ENCODE peak calls at places on chromosome 17, in ten cellular contexts. H is right lobe of liver; L is PC-3; A is lung; B is left lung; I is activated CD8-positive, alpha-beta T cell treated with anti-CD3 and anti-CD28 coated beads, Interleukin-2, amount 10 ng/mL, durations not matched to agents 7 days and 5 days; Z is transverse colon; C is GM23248; K is substantia nigra; P is nephron progenitor cell. D is an unnamed sample.

GRCh38 chr17:40122944-40123810 is 1.4 kb downstream of the MSL1 start:
- DNase-seq in H (no peak), A (peak; percentile 55), I (peak; percentile 68), K (no peak), Z (peak; percentile 57), C (peak; percentile 65), B (peak; percentile 61), P (peak; percentile 75), L (peak; percentile 33), D (peak; percentile 65)

GRCh38 chr17:83194761-83195329 is 115.4 kb downstream of the METRNL start:
- DNase-seq in Z (no peak), A (no peak), C (peak; percentile 91), P (no peak), I (no peak), K (no peak), B (peak; percentile 34), L (no peak), H (peak; percentile 48), D (no peak)

GRCh38 chr17:11871773-11872172 is 125.5 kb downstream of the ZNF18 start:
- DNase-seq in P (no peak), B (no peak), I (no peak), Z (no peak), C (no peak), H (no peak), K (no peak), A (no peak), L (no peak), D (no peak)

GRCh38 chr17:21287703-21288449 is 3.4 kb downstream of the MAP2K3 start:
- DNase-seq in K (no peak), L (peak; percentile 100), C (peak; percentile 98), B (peak; percentile 97), A (peak; percentile 98), H (peak; percentile 98), P (no peak), I (peak; percentile 95), Z (peak; percentile 99), D (peak; percentile 90)

GRCh38 chr17:82887255-82888164 is 47.7 kb upstream of the ZNF750 start:
- DNase-seq in A (no peak), H (no peak), Z (no peak), I (no peak), B (no peak), K (no peak), L (no peak), P (no peak), C (no peak), D (peak; percentile 58)

GRCh38 chr17:47733414-47734288 is 615 bp downstream of the TBX21 start:
- DNase-seq in H (no peak), I (peak; percentile 46), C (peak; percentile 21), A (no peak), B (peak; percentile 24), Z (no peak), P (no peak), K (no peak), L (no peak), D (no peak)

GRCh38 chr17:74424658-74425057 is 7.2 kb upstream of the GPRC5C start:
- DNase-seq in Z (no peak), C (no peak), K (no peak), P (no peak), A (no peak), H (no peak), L (no peak), B (no peak), I (no peak), D (no peak)

GRCh38 chr17:48376926-48377325 is 53.1 kb downstream of the SKAP1 start:
- DNase-seq in C (no peak), A (no peak), H (no peak), I (no peak), K (no peak), P (no peak), L (no peak), Z (no peak), B (no peak), D (no peak)

GRCh38 chr17:76241776-76242175 is 1.5 kb upstream of the RNF157 start:
- DNase-seq in B (no peak), H (no peak), K (no peak), Z (no peak), A (no peak), I (no peak), P (no peak), C (no peak), L (no peak), D (no peak)

GRCh38 chr17:64024215-64024654 is 3.8 kb upstream of the ICAM2 start:
- DNase-seq in L (no peak), Z (no peak), P (no peak), A (no peak), B (no peak), C (no peak), H (no peak), I (no peak), K (no peak), D (no peak)

GRCh38 chr17:74567397-74567796 is at the start of gene CD300H:
- DNase-seq in C (no peak), I (no peak), L (no peak), K (no peak), P (no peak), B (peak; percentile 55), H (no peak), A (no peak), Z (no peak), D (no peak)

GRCh38 chr17:50950002-50950877 is 84.1 kb upstream of the TOB1 start:
- DNase-seq in P (peak; percentile 63), K (peak; percentile 45), H (peak; percentile 90), C (peak; percentile 98), I (peak; percentile 59), B (peak; percentile 78), Z (peak; percentile 81), A (peak; percentile 76), L (peak; percentile 96), D (peak; percentile 60)

GRCh38 chr17:2655526-2655925 is 56.0 kb downstream of the CLUH start:
- DNase-seq in H (no peak), P (no peak), L (no peak), A (no peak), B (no peak), I (no peak), Z (no peak), C (no peak), K (no peak), D (no peak)

GRCh38 chr17:16419074-16419928 is 3.9 kb downstream of the TRPV2 start:
- DNase-seq in B (no peak), C (peak; percentile 95), I (peak; percentile 56), H (no peak), K (no peak), Z (no peak), P (no peak), A (no peak), L (peak; percentile 94), D (no peak)

GRCh38 chr17:42407289-42407836 is 15.7 kb downstream of the CAVIN1 start:
- DNase-seq in C (peak; percentile 80), P (peak; percentile 38), I (peak; percentile 71), L (no peak), H (peak; percentile 93), Z (peak; percentile 86), K (peak; percentile 31), A (peak; percentile 87), B (peak; percentile 85), D (peak; percentile 72)

GRCh38 chr17:27408891-27409290 is 47.4 kb upstream of the KSR1 start:
- DNase-seq in C (peak; percentile 69), H (no peak), I (no peak), B (peak; percentile 26), L (no peak), K (no peak), P (no peak), Z (no peak), A (no peak), D (no peak)

GRCh38 chr17:5563451-5563850 is 20.9 kb downstream of the NLRP1 start:
- DNase-seq in K (no peak), H (no peak), P (no peak), I (no peak), A (no peak), C (peak; percentile 64), B (no peak), L (no peak), Z (no peak), D (no peak)

GRCh38 chr17:2215616-2216364 is 87.8 kb downstream of the SMG6 start:
- DNase-seq in L (no peak), A (peak; percentile 49), P (peak; percentile 14), B (peak; percentile 79), H (peak; percentile 66), Z (peak; percentile 72), K (no peak), I (peak; percentile 87), C (peak; percentile 94), D (peak; percentile 78)

GRCh38 chr17:56678249-56679144 is 85.0 kb downstream of the NOG start:
- DNase-seq in Z (no peak), A (no peak), L (no peak), I (no peak), H (no peak), K (no peak), B (no peak), C (peak; percentile 47), P (peak; percentile 52), D (no peak)

GRCh38 chr17:55456307-55457240 is 34.9 kb upstream of the MMD start:
- DNase-seq in K (no peak), L (peak; percentile 14), A (no peak), H (no peak), P (no peak), Z (no peak), I (no peak), B (no peak), C (peak; percentile 23), D (no peak)